ENCODE peak calls at places on chromosomes 13 and 19, in seven cellular contexts. T is heart left ventricle, W is psoas muscle, C is pancreas, D is lung, H is lower lobe of right lung, J is astrocyte. Q is an unnamed sample.

GRCh38 chr19:11496391-11497163 is 9.1 kb downstream of the ZNF653 start:
- DNase-seq in T (peak; percentile 57), W (peak; percentile 70), C (no peak), D (peak; percentile 63), H (peak; percentile 72), J (peak; percentile 57), Q (no peak)

GRCh38 chr19:4374451-4375163 is 25.7 kb downstream of the SH3GL1 start:
- DNase-seq in T (peak; percentile 84), W (peak; percentile 92), C (no peak), D (peak; percentile 81), H (peak; percentile 74), J (peak; percentile 77), Q (no peak)

GRCh38 chr19:51060336-51060735 is 4.6 kb downstream of the KLK13 start:
- DNase-seq in T (no peak), W (no peak), C (no peak), D (no peak), H (no peak), J (no peak), Q (no peak)

GRCh38 chr13:48896312-48896711 is 79.4 kb upstream of the FNDC3A start:
- DNase-seq in T (no peak), W (no peak), C (no peak), D (no peak), H (no peak), J (peak; percentile 56), Q (no peak)

GRCh38 chr19:48480151-48480475 is 10.9 kb downstream of the CYTH2 start:
- DNase-seq in T (peak; percentile 88), W (peak; percentile 69), C (peak; percentile 66), D (no peak), H (peak; percentile 70), J (no peak), Q (no peak)

GRCh38 chr19:898663-899062 is 5.4 kb downstream of the RNU6-9 start:
- DNase-seq in T (no peak), W (no peak), C (no peak), D (no peak), H (no peak), J (no peak), Q (no peak)

GRCh38 chr13:43495732-43496131 is 291.0 kb downstream of the ENOX1 start:
- DNase-seq in T (no peak), W (no peak), C (no peak), D (no peak), H (no peak), J (peak; percentile 9), Q (no peak)

GRCh38 chr13:33058816-33059215 is 42.6 kb downstream of the KL start:
- DNase-seq in T (no peak), W (no peak), C (no peak), D (no peak), H (no peak), J (no peak), Q (no peak)

GRCh38 chr13:108755084-108755483 is 125.7 kb downstream of the MYO16 start:
- DNase-seq in T (no peak), W (no peak), C (no peak), D (no peak), H (no peak), J (no peak), Q (no peak)

GRCh38 chr19:43470288-43470687 is 4.9 kb upstream of the LYPD3 start:
- DNase-seq in T (no peak), W (no peak), C (no peak), D (no peak), H (no peak), J (peak; percentile 71), Q (no peak)

GRCh38 chr13:25836709-25837316 is 215.0 kb downstream of the SHISA2 start:
- DNase-seq in T (no peak), W (no peak), C (no peak), D (no peak), H (no peak), J (peak; percentile 31), Q (no peak)

GRCh38 chr19:3725640-3726310 is 17.6 kb downstream of the TJP3 start:
- DNase-seq in T (no peak), W (no peak), C (peak; percentile 92), D (peak; percentile 48), H (peak; percentile 68), J (no peak), Q (no peak)

DNA sequence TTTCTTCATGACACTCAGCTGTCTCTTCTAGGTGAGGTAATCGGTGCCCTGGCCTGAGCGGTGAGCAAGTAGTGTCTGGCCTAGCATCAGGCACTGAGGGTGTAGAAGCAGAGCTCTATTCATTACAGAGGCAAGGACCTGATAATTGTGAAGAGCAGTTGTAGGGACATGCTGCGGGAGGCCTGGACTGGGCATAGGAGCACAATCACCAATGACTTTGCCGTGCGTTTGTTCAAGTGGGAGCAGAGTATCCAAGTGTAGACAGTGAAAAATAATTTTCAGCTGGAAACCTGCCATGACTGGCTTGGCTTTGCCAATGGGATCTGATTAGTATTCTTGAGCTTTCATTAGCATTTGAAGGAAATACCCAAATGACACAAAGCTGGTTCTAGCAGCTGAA is 32.1 kb upstream of the DCLK1 start:
- DNase-seq in T (no peak), W (no peak), C (no peak), D (no peak), H (no peak), J (peak; percentile 22), Q (no peak)
- H3K27ac ChIP-seq in T (no peak overlapping the region), W (no peak overlapping the region), C (no peak overlapping the region), D (no peak overlapping the region), H (no peak overlapping the region), J (peak overlapping the region; percentile 59), Q (no peak overlapping the region)

GRCh38 chr19:14318873-14319272 is 62.4 kb upstream of the ADGRE5 start:
- DNase-seq in T (no peak), W (no peak), C (no peak), D (no peak), H (peak; percentile 50), J (no peak), Q (no peak)
- TF ChIP-seq CTCF in T (no peak), W (no peak), C (no peak), D (no peak), H (no peak), J (no peak), Q (no peak)

DNA sequence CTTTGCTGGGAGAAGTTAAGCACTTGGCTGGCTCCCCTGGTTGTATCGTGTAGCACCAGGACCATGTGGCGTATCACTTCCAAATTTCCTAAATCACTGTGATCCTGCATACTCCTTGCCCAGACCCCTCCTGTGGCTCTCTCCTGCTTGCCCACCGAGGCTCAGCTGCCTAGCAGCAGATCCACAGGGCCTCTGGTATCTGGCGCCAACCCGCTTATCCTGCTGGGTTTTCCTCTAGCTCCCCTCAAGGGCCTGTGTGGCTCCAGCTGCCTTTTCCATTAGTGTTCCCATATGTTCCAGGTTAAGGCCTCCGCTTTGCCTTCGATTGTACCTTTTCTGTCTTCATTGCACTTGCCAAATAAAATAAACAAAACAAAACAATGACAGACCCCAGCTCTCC is 16.5 kb downstream of the LRCH1 start:
- DNase-seq in T (no peak), W (no peak), C (no peak), D (no peak), H (no peak), J (no peak), Q (no peak)
- H3K4me1 ChIP-seq in T (peaks cover 86% of the 10 kb centered on the region), W (no peaks in the 10 kb centered on the region), C (peaks cover 4% of the 10 kb centered on the region), D (peaks cover 18% of the 10 kb centered on the region), H (peaks cover 36% of the 10 kb centered on the region), J (peaks cover 7% of the 10 kb centered on the region), Q (peaks cover 29% of the 10 kb centered on the region)

GRCh38 chr19:19087676-19088075 is 23.9 kb downstream of the SLC25A42 start:
- DNase-seq in T (no peak), W (no peak), C (no peak), D (no peak), H (no peak), J (no peak), Q (no peak)
- H3K27ac ChIP-seq in T (no peak overlapping the region), W (no peak overlapping the region), C (no peak overlapping the region), D (no peak overlapping the region), H (no peak overlapping the region), J (no peak overlapping the region), Q (no peak overlapping the region)

DNA sequence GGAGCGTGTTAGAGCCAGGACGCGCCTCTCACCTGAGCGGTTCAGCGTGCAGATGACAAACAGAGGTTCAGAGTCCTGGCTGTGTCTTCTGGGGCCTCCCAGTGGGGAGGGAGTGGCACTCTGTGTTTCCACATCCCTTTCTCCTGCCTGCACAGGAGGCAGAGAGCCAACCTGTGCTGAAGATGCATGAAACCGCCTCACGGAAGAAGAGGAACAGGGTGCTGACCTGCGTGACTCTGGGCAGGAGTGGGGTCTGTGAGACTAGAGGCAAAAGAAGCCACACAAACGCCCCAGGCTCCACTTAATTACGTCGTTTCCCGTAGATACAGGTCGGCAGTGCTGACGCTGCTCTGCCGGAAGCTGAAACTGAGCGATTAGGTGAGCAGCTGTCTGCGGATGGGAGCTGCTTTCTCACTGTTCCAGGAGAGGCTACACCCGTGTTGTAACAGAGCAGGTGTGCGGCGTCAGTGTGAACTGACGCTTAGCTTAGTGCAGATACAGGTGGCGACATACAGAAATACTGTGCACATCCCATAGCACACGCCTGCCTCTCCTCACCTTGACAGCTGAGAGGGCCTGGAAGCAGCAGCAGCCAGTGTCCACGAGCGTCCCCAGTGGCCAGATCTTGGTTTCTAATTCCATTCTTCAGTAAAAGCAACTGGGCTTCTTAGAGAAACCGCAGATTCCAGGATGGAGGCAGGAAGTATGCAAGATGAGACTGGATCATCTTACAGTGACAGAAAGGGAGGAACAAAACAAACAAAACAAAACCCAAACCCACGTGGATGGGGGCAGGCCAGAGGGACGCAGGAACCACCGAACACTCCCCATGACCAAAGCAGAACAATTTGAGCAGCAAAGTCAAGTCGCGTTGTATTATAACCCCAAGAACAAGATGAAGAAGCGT is 37.7 kb upstream of the MCF2L start:
- DNase-seq in T (no peak), W (no peak), C (no peak), D (no peak), H (no peak), J (peak; percentile 34), Q (no peak)
- TF ChIP-seq CTCF in T (peak; percentile 61), W (peak; percentile 54), C (no peak), D (no peak), H (peak; percentile 39), J (peak; percentile 38), Q (peak; percentile 59)

GRCh38 chr13:99363949-99364348 is 56.8 kb upstream of the GPR183 start:
- DNase-seq in T (no peak), W (no peak), C (no peak), D (no peak), H (no peak), J (no peak), Q (no peak)

GRCh38 chr13:99366075-99366987 is 59.1 kb upstream of the GPR183 start:
- DNase-seq in T (no peak), W (no peak), C (no peak), D (no peak), H (no peak), J (no peak), Q (no peak)

GRCh38 chr13:99370476-99371272 is 63.5 kb upstream of the GPR183 start:
- DNase-seq in T (no peak), W (no peak), C (no peak), D (no peak), H (no peak), J (no peak), Q (no peak)

GRCh38 chr13:99367106-99367616 is 60.0 kb upstream of the GPR183 start:
- DNase-seq in T (no peak), W (no peak), C (no peak), D (no peak), H (no peak), J (no peak), Q (no peak)

GRCh38 chr13:99367663-99368448 is 60.7 kb upstream of the GPR183 start:
- DNase-seq in T (no peak), W (no peak), C (no peak), D (no peak), H (no peak), J (no peak), Q (no peak)
- H3K4me1 ChIP-seq in T (peaks cover 23% of the 10 kb centered on the region), W (peaks cover 6% of the 10 kb centered on the region), C (no peaks in the 10 kb centered on the region), D (peaks cover 3% of the 10 kb centered on the region), H (no peaks in the 10 kb centered on the region), J (no peaks in the 10 kb centered on the region), Q (no peaks in the 10 kb centered on the region)

Q was measured in esophagus squamous epithelium.